ENCODE peak calls at places on chromosomes 11 and 22, in ten cellular contexts. One of them, this sample, is unnamed.

GRCh38 chr22:37726240-37726887 is 29.5 kb downstream of the TRIOBP start:
- DNase-seq in uterus: no peak
- DNase-seq in stomach: no peak
- DNase-seq in IMR-90: peak; percentile 55
- DNase-seq in upper lobe of left lung: peak; percentile 83
- DNase-seq in spleen: no peak
- DNase-seq in HCT116: no peak
- DNase-seq in body of pancreas: no peak
- DNase-seq in GM12878: no peak
- DNase-seq in heart left ventricle: no peak
- DNase-seq in this sample: no peak

GRCh38 chr11:73237471-73238290 is 19.6 kb downstream of the P2RY2 start:
- DNase-seq in GM12878: no peak
- DNase-seq in stomach: no peak
- DNase-seq in upper lobe of left lung: no peak
- DNase-seq in spleen: peak; percentile 71
- DNase-seq in HCT116: no peak
- DNase-seq in heart left ventricle: peak; percentile 71
- DNase-seq in uterus: no peak
- DNase-seq in IMR-90: peak; percentile 52
- DNase-seq in body of pancreas: no peak
- DNase-seq in this sample: no peak

GRCh38 chr11:28860898-28861297 is 752.7 kb downstream of the METTL15 start:
- DNase-seq in upper lobe of left lung: no peak
- DNase-seq in GM12878: no peak
- DNase-seq in body of pancreas: no peak
- DNase-seq in HCT116: peak; percentile 13
- DNase-seq in heart left ventricle: no peak
- DNase-seq in IMR-90: peak; percentile 74
- DNase-seq in stomach: no peak
- DNase-seq in uterus: no peak
- DNase-seq in spleen: no peak
- DNase-seq in this sample: no peak

GRCh38 chr22:40819741-40820140 is 595 bp upstream of the SLC25A17 start:
- DNase-seq in uterus: no peak
- DNase-seq in stomach: no peak
- DNase-seq in body of pancreas: no peak
- DNase-seq in HCT116: no peak
- DNase-seq in spleen: no peak
- DNase-seq in upper lobe of left lung: no peak
- DNase-seq in IMR-90: peak; percentile 42
- DNase-seq in heart left ventricle: no peak
- DNase-seq in GM12878: no peak
- DNase-seq in this sample: no peak

GRCh38 chr11:86209806-86210657 is 34.5 kb upstream of the EED start:
- DNase-seq in GM12878: no peak
- DNase-seq in IMR-90: no peak
- DNase-seq in upper lobe of left lung: no peak
- DNase-seq in body of pancreas: no peak
- DNase-seq in heart left ventricle: no peak
- DNase-seq in uterus: no peak
- DNase-seq in stomach: no peak
- DNase-seq in HCT116: no peak
- DNase-seq in spleen: no peak
- DNase-seq in this sample: no peak

GRCh38 chr11:88709567-88709966 is 356.2 kb downstream of the GRM5 start:
- DNase-seq in uterus: no peak
- DNase-seq in GM12878: no peak
- DNase-seq in upper lobe of left lung: no peak
- DNase-seq in heart left ventricle: no peak
- DNase-seq in body of pancreas: no peak
- DNase-seq in HCT116: no peak
- DNase-seq in spleen: no peak
- DNase-seq in IMR-90: no peak
- DNase-seq in stomach: no peak
- DNase-seq in this sample: no peak

GRCh38 chr11:2271077-2271326 is 614 bp upstream of the ASCL2 start:
- DNase-seq in IMR-90: no peak
- DNase-seq in heart left ventricle: peak; percentile 79
- DNase-seq in GM12878: no peak
- DNase-seq in stomach: peak; percentile 42
- DNase-seq in spleen: peak; percentile 88
- DNase-seq in uterus: peak; percentile 48
- DNase-seq in upper lobe of left lung: peak; percentile 92
- DNase-seq in body of pancreas: peak; percentile 40
- DNase-seq in HCT116: no peak
- DNase-seq in this sample: no peak

GRCh38 chr11:118370774-118371173 is 11.4 kb downstream of the UBE4A start:
- DNase-seq in GM12878: no peak
- DNase-seq in spleen: no peak
- DNase-seq in upper lobe of left lung: no peak
- DNase-seq in heart left ventricle: no peak
- DNase-seq in uterus: no peak
- DNase-seq in IMR-90: no peak
- DNase-seq in HCT116: no peak
- DNase-seq in body of pancreas: no peak
- DNase-seq in stomach: no peak
- DNase-seq in this sample: no peak

GRCh38 chr22:20748820-20749428 is 25.0 kb upstream of the SERPIND1 start:
- DNase-seq in heart left ventricle: peak; percentile 28
- DNase-seq in body of pancreas: no peak
- DNase-seq in spleen: no peak
- DNase-seq in upper lobe of left lung: no peak
- DNase-seq in uterus: no peak
- DNase-seq in HCT116: no peak
- DNase-seq in IMR-90: peak; percentile 52
- DNase-seq in stomach: no peak
- DNase-seq in GM12878: peak; percentile 82
- DNase-seq in this sample: no peak

GRCh38 chr22:41524283-41524682 is 20.0 kb downstream of the POLR3H start:
- DNase-seq in HCT116: no peak
- DNase-seq in stomach: peak; percentile 92
- DNase-seq in body of pancreas: peak; percentile 85
- DNase-seq in GM12878: no peak
- DNase-seq in uterus: peak; percentile 80
- DNase-seq in spleen: no peak
- DNase-seq in IMR-90: peak; percentile 78
- DNase-seq in upper lobe of left lung: no peak
- DNase-seq in heart left ventricle: peak; percentile 70
- DNase-seq in this sample: no peak

GRCh38 chr22:31911565-31912401 is 32.6 kb upstream of the YWHAH start:
- DNase-seq in body of pancreas: no peak
- DNase-seq in uterus: no peak
- DNase-seq in heart left ventricle: no peak
- DNase-seq in upper lobe of left lung: no peak
- DNase-seq in GM12878: no peak
- DNase-seq in spleen: no peak
- DNase-seq in IMR-90: peak; percentile 25
- DNase-seq in stomach: peak; percentile 48
- DNase-seq in HCT116: no peak
- DNase-seq in this sample: no peak

GRCh38 chr22:20956258-20957117 is 10.6 kb upstream of the AIFM3 start:
- DNase-seq in stomach: no peak
- DNase-seq in GM12878: no peak
- DNase-seq in body of pancreas: peak; percentile 35
- DNase-seq in spleen: no peak
- DNase-seq in uterus: no peak
- DNase-seq in heart left ventricle: peak; percentile 46
- DNase-seq in IMR-90: peak; percentile 25
- DNase-seq in upper lobe of left lung: peak; percentile 43
- DNase-seq in HCT116: peak; percentile 73
- DNase-seq in this sample: no peak

GRCh38 chr11:19409307-19409706 is 168.6 kb upstream of the E2F8 start:
- DNase-seq in upper lobe of left lung: no peak
- DNase-seq in body of pancreas: no peak
- DNase-seq in spleen: no peak
- DNase-seq in GM12878: no peak
- DNase-seq in IMR-90: no peak
- DNase-seq in stomach: no peak
- DNase-seq in uterus: no peak
- DNase-seq in HCT116: no peak
- DNase-seq in heart left ventricle: no peak
- DNase-seq in this sample: no peak

GRCh38 chr22:17120281-17120680 is 879 bp downstream of the TMEM121B start:
- DNase-seq in uterus: peak; percentile 33
- DNase-seq in IMR-90: peak; percentile 30
- DNase-seq in stomach: peak; percentile 51
- DNase-seq in upper lobe of left lung: peak; percentile 92
- DNase-seq in spleen: peak; percentile 89
- DNase-seq in body of pancreas: peak; percentile 77
- DNase-seq in heart left ventricle: peak; percentile 84
- DNase-seq in HCT116: no peak
- DNase-seq in GM12878: no peak
- DNase-seq in this sample: no peak

DNA sequence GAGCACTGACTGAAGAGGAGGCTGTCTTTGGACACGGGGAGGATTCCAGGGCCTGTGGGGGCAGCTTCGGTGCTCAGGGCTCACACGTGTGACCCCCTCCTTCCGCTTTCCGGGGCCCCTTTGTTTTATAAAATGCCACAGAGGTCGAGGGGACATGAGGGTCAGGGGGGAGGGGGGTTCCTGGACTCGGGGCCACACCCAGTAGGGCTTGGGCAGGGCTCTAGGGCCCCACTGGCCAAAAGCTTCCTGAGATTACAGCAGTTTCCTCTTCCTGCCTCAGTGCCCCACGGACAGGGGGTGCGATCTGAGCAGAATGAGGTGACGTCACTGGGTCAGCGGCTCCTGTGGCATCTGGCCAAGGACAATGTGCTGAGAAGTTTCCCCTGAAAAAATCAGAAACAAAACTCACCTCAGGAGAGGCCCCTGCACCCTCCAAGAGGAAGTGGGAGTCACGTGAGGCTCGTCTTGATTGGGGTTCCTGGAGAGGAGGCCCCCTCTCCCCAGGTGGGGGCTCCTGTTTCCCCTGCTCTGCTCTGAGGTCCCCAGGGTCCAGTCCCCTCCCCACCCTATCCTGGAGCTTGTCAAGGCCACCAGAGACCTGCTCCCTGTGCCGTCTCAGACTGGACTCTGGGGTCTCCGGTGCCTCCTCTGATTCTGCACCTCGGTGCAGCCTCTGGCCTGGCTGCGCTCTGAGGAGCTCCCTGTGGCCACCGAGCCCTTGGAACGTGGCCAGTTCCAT is 6.4 kb upstream of the IFITM3 start:
- DNase-seq in upper lobe of left lung: no peak
- DNase-seq in stomach: peak; percentile 80
- DNase-seq in body of pancreas: peak; percentile 78
- DNase-seq in heart left ventricle: peak; percentile 90
- DNase-seq in spleen: peak; percentile 95
- DNase-seq in IMR-90: peak; percentile 42
- DNase-seq in HCT116: no peak
- DNase-seq in uterus: peak; percentile 88
- DNase-seq in GM12878: peak; percentile 96
- DNase-seq in this sample: no peak
- TF ChIP-seq POLR2A in upper lobe of left lung: peak; percentile 22
- TF ChIP-seq POLR2A in stomach: no peak
- TF ChIP-seq POLR2A in body of pancreas: peak; percentile 16
- TF ChIP-seq POLR2A in heart left ventricle: peak; percentile 33
- TF ChIP-seq POLR2A in spleen: no peak
- TF ChIP-seq POLR2A in IMR-90: no peak
- TF ChIP-seq POLR2A in HCT116: no peak
- TF ChIP-seq POLR2A in uterus: peak; percentile 38
- TF ChIP-seq POLR2A in GM12878: peak; percentile 70
- TF ChIP-seq POLR2A in this sample: peak; percentile 37

GRCh38 chr11:69004411-69005182 is 8.4 kb downstream of the MRGPRF start:
- DNase-seq in body of pancreas: no peak
- DNase-seq in heart left ventricle: no peak
- DNase-seq in IMR-90: no peak
- DNase-seq in stomach: no peak
- DNase-seq in spleen: peak; percentile 54
- DNase-seq in GM12878: no peak
- DNase-seq in upper lobe of left lung: no peak
- DNase-seq in HCT116: no peak
- DNase-seq in uterus: no peak
- DNase-seq in this sample: no peak
- H3K27ac ChIP-seq in body of pancreas: no peak overlapping the region
- H3K27ac ChIP-seq in heart left ventricle: no peak overlapping the region
- H3K27ac ChIP-seq in IMR-90: no peak overlapping the region
- H3K27ac ChIP-seq in stomach: peak overlapping the region; percentile 94
- H3K27ac ChIP-seq in spleen: no peak overlapping the region
- H3K27ac ChIP-seq in GM12878: no peak overlapping the region
- H3K27ac ChIP-seq in upper lobe of left lung: peak overlapping the region; percentile 18
- H3K27ac ChIP-seq in HCT116: no peak overlapping the region
- H3K27ac ChIP-seq in uterus: peak overlapping the region; percentile 84
- H3K27ac ChIP-seq in this sample: peak overlapping the region; percentile 93

GRCh38 chr11:76445122-76446084 is 585 bp downstream of the EMSY start:
- DNase-seq in HCT116: peak; percentile 79
- DNase-seq in heart left ventricle: peak; percentile 78
- DNase-seq in GM12878: no peak
- DNase-seq in upper lobe of left lung: peak; percentile 89
- DNase-seq in spleen: peak; percentile 92
- DNase-seq in stomach: peak; percentile 66
- DNase-seq in IMR-90: peak; percentile 90
- DNase-seq in body of pancreas: peak; percentile 78
- DNase-seq in uterus: peak; percentile 64
- DNase-seq in this sample: peak; percentile 25
- TF ChIP-seq CTCF in HCT116: no peak
- TF ChIP-seq CTCF in heart left ventricle: no peak
- TF ChIP-seq CTCF in GM12878: no peak
- TF ChIP-seq CTCF in upper lobe of left lung: no peak
- TF ChIP-seq CTCF in spleen: no peak
- TF ChIP-seq CTCF in stomach: no peak
- TF ChIP-seq CTCF in IMR-90: peak; percentile 34
- TF ChIP-seq CTCF in body of pancreas: peak; percentile 30
- TF ChIP-seq CTCF in uterus: no peak
- TF ChIP-seq CTCF in this sample: no peak

GRCh38 chr11:61835663-61836024 is 7.5 kb downstream of the FADS2 start:
- DNase-seq in GM12878: no peak
- DNase-seq in IMR-90: no peak
- DNase-seq in HCT116: no peak
- DNase-seq in stomach: no peak
- DNase-seq in upper lobe of left lung: no peak
- DNase-seq in body of pancreas: no peak
- DNase-seq in spleen: no peak
- DNase-seq in uterus: no peak
- DNase-seq in heart left ventricle: no peak
- DNase-seq in this sample: no peak

GRCh38 chr11:61833478-61833877 is 5.4 kb downstream of the FADS2 start:
- DNase-seq in HCT116: no peak
- DNase-seq in heart left ventricle: no peak
- DNase-seq in uterus: no peak
- DNase-seq in GM12878: no peak
- DNase-seq in spleen: peak; percentile 62
- DNase-seq in stomach: no peak
- DNase-seq in upper lobe of left lung: peak; percentile 38
- DNase-seq in body of pancreas: no peak
- DNase-seq in IMR-90: no peak
- DNase-seq in this sample: no peak

GRCh38 chr11:61833926-61834277 is 5.8 kb downstream of the FADS2 start:
- DNase-seq in stomach: no peak
- DNase-seq in GM12878: no peak
- DNase-seq in upper lobe of left lung: no peak
- DNase-seq in IMR-90: no peak
- DNase-seq in body of pancreas: no peak
- DNase-seq in uterus: no peak
- DNase-seq in HCT116: no peak
- DNase-seq in spleen: no peak
- DNase-seq in heart left ventricle: no peak
- DNase-seq in this sample: no peak

GRCh38 chr11:61832758-61833157 is 4.7 kb downstream of the FADS2 start:
- DNase-seq in uterus: no peak
- DNase-seq in HCT116: no peak
- DNase-seq in spleen: peak; percentile 40
- DNase-seq in IMR-90: no peak
- DNase-seq in heart left ventricle: no peak
- DNase-seq in body of pancreas: no peak
- DNase-seq in upper lobe of left lung: no peak
- DNase-seq in stomach: peak; percentile 62
- DNase-seq in GM12878: no peak
- DNase-seq in this sample: no peak

GRCh38 chr11:61834278-61835004 is 6.3 kb downstream of the FADS2 start:
- DNase-seq in body of pancreas: no peak
- DNase-seq in HCT116: no peak
- DNase-seq in spleen: peak; percentile 78
- DNase-seq in upper lobe of left lung: peak; percentile 36
- DNase-seq in stomach: no peak
- DNase-seq in GM12878: peak; percentile 87
- DNase-seq in heart left ventricle: peak; percentile 79
- DNase-seq in IMR-90: peak; percentile 47
- DNase-seq in uterus: peak; percentile 64
- DNase-seq in this sample: no peak
- TF ChIP-seq POLR2A in body of pancreas: no peak
- TF ChIP-seq POLR2A in HCT116: no peak
- TF ChIP-seq POLR2A in spleen: no peak
- TF ChIP-seq POLR2A in upper lobe of left lung: no peak
- TF ChIP-seq POLR2A in stomach: no peak
- TF ChIP-seq POLR2A in GM12878: peak; percentile 76
- TF ChIP-seq POLR2A in heart left ventricle: no peak
- TF ChIP-seq POLR2A in IMR-90: no peak
- TF ChIP-seq POLR2A in uterus: no peak
- TF ChIP-seq POLR2A in this sample: no peak